ENCODE peak calls at places on chromosomes 7 and 10, in seven cellular contexts. W, E, C, U, G, K and L are unnamed samples.

GRCh38 chr7:77570330-77571011 is 33.4 kb downstream of the PTPN12 start:
- DNase-seq in U (no peak), W (peak; percentile 2), K (no peak), G (peak; percentile 66), E (no peak), C (peak; percentile 79), L (peak; percentile 44)

GRCh38 chr10:22340362-22341189 is 4.7 kb upstream of the SPAG6 start:
- DNase-seq in W (peak; percentile 55), G (peak; percentile 52), U (peak; percentile 72), C (peak; percentile 41), K (peak; percentile 76), E (peak; percentile 57), L (no peak)

GRCh38 chr10:45419673-45420020 is 45.6 kb downstream of the ALOX5 start:
- DNase-seq in W (no peak), C (no peak), K (no peak), E (no peak), G (no peak), U (no peak), L (no peak)

GRCh38 chr7:131653418-131654248 is 97.2 kb upstream of the PODXL start:
- DNase-seq in U (no peak), C (no peak), K (no peak), G (no peak), E (no peak), W (no peak), L (no peak)

GRCh38 chr10:129937351-129937751 is 26.7 kb downstream of the EBF3 start:
- DNase-seq in K (no peak), U (no peak), W (no peak), E (peak; percentile 20), C (no peak), G (no peak), L (no peak)

GRCh38 chr10:73968101-73968515 is 29.8 kb upstream of the VCL start:
- DNase-seq in G (no peak), E (no peak), W (no peak), K (no peak), U (no peak), C (peak; percentile 34), L (no peak)

GRCh38 chr7:37234928-37235327 is 213.7 kb downstream of the ELMO1 start:
- DNase-seq in C (peak; percentile 15), W (no peak), K (peak; percentile 8), E (no peak), U (no peak), G (no peak), L (no peak)

GRCh38 chr7:23542752-23543151 is 11.0 kb upstream of the TRA2A start:
- DNase-seq in E (no peak), U (no peak), K (no peak), C (no peak), G (no peak), W (no peak), L (no peak)

GRCh38 chr7:55177068-55177530 is 158.3 kb downstream of the EGFR start:
- DNase-seq in C (no peak), E (no peak), K (no peak), G (no peak), U (no peak), W (no peak), L (no peak)

GRCh38 chr7:142321391-142321790 is 63.5 kb upstream of the PRSS58 start:
- DNase-seq in U (no peak), G (no peak), C (no peak), E (no peak), K (no peak), W (no peak), L (no peak)

GRCh38 chr7:142327555-142327954 is 69.7 kb upstream of the PRSS58 start:
- DNase-seq in K (no peak), U (no peak), C (no peak), W (no peak), G (no peak), E (no peak), L (no peak)

GRCh38 chr7:142319970-142320369 is 62.1 kb upstream of the PRSS58 start:
- DNase-seq in G (no peak), E (no peak), K (no peak), W (no peak), U (no peak), C (no peak), L (no peak)

GRCh38 chr7:142320883-142321282 is 63.0 kb upstream of the PRSS58 start:
- DNase-seq in K (no peak), C (no peak), U (no peak), W (no peak), E (no peak), G (no peak), L (no peak)

DNA sequence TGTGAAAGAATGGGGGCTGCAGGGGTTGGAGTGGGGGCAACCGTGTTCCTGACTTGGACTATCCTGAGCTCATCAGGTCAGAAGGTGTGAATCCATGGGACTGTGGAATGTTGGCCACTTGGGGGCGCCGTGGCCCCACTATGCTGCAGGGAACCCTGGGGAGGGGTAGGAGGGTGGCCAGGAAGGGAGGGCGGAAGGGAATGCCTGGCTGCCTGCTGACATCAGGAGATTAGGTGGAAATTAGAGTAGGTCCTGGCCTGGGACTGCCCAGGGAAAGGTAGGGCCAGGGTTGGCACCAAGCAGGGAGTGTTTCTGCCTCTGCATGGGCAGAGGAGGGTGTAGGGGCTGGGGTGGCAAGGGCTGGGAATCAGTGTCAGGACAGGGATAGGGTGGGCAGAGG is 65.8 kb upstream of the PRSS58 start:
- DNase-seq in K (peak; percentile 36), U (peak; percentile 27), G (no peak), W (no peak), C (no peak), E (no peak), L (no peak)
- TF ChIP-seq CTCF in K (peak; percentile 79), U (peak; percentile 26), G (no peak), W (peak; percentile 12), C (no peak), E (no peak), L (peak; percentile 23)

GRCh38 chr7:1646957-1647891 is 22.9 kb upstream of the ELFN1 start:
- DNase-seq in E (no peak), K (no peak), W (no peak), G (no peak), U (peak; percentile 52), C (peak; percentile 49), L (no peak)
- H3K4me3 ChIP-seq in E (no peak overlapping the region), K (no peak overlapping the region), W (no peak overlapping the region), G (no peak overlapping the region), U (peak overlapping the region; percentile 44), C (no peak overlapping the region), L (no peak overlapping the region)

DNA sequence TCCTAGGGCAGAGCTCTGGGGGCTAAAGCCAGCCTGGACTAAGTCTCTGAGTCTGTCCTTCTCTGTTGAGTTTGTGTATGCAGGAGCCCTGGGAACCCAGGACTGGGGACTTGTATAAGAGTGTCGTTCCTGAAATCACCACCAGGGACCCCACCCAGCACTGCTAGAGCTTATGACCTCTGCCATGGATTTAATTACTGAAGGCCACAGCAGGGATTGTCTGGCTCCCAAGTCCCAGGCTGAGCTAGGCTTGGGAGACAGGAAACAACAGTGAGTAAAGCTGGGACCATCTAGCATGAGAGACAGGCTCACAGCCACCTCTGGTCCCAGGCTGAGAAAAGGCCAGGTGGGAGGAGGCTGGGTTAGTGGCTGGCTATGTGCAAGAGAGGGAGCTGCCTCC is 1.4 kb upstream of the TSPAN15 start:
- DNase-seq in E (peak; percentile 69), W (no peak), G (no peak), U (no peak), C (peak; percentile 46), K (peak; percentile 77), L (no peak)
- TF ChIP-seq CTCF in E (peak; percentile 71), W (peak; percentile 45), G (peak; percentile 47), U (peak; percentile 63), C (peak; percentile 50), K (peak; percentile 74), L (peak; percentile 22)

DNA sequence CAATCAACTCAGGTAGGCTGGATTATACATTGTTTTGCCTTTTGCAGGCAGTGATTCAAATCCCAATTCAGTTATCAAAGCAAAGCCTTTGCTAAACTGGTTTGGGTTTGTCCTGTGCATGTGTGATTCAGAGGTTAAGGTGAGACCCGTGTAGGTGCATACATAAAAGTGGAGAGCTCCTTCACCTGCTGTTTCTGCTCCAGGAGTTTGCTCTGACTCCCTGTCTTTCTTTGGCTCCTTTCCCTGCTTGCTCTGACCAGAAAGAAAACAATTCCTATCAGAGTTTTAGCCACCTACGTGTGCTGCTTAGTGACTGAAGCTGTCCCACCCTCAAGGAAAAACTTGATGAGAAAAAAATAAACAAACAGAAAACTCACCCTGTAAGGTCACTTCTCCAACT is 101.1 kb downstream of the TPST1 start:
- DNase-seq in W (no peak), G (no peak), C (no peak), U (no peak), E (peak; percentile 51), K (peak; percentile 45), L (no peak)
- H3K4me3 ChIP-seq in W (no peak overlapping the region), G (no peak overlapping the region), C (no peak overlapping the region), U (no peak overlapping the region), E (peak overlapping the region; percentile 12), K (no peak overlapping the region), L (no peak overlapping the region)

DNA sequence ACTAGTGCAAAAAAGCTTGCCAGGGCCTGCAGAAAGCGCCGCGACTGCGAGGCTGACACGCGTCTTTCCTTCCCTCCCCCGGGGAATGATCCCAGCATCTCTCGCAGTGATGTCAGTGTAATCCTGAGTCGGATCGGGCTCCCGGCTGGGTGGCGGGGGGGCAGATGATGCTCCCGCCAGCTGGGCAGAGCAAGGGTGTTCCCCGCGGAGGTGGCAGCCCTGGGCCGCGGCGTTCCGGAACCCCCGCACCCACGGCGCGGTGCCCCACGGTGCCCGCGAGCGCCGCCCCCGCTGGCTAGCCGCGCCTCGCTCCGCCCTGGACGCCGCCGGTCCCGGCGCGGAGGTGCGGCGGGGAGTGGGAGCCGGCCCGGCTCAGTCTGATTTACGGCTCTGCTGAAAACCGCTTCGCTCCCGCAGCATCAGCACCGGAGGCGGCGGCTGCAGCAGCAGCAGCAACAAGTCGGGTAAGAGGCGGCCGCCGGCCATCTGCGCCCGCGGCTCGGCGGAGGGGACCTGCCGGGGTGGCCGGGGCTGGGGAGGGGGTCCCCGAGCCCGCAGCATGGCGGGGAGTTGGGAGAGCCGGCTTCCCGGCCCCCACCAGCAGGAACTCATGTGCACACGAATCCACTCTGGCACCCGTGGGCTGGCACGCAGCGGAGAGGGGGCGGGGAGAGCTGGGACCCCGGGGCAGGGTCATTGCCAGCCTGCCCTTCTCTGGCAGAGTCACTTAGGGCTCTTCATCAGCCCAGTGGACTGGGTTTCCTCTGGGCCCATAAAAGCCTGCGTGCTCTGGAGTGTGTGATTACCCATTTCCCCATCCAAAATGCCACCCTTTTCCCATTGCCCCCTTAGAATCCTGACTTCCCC is at the start of gene ZNF365:
- DNase-seq in E (no peak), G (no peak), K (peak; percentile 8), U (peak; percentile 17), C (peak; percentile 21), W (no peak), L (no peak)
- TF ChIP-seq CTCF in E (no peak), G (no peak), K (no peak), U (no peak), C (no peak), W (no peak), L (no peak)

GRCh38 chr7:106756884-106757283 is 95.9 kb upstream of the CCDC71L start:
- DNase-seq in E (no peak), W (no peak), K (no peak), U (no peak), C (no peak), G (no peak), L (no peak)
- H3K4me3 ChIP-seq in E (no peak overlapping the region), W (no peak overlapping the region), K (no peak overlapping the region), U (no peak overlapping the region), C (no peak overlapping the region), G (no peak overlapping the region), L (no peak overlapping the region)

GRCh38 chr7:963236-964078 is 9.0 kb upstream of the ADAP1 start:
- DNase-seq in U (no peak), G (no peak), W (no peak), C (no peak), K (no peak), E (no peak), L (no peak)
- TF ChIP-seq CTCF in U (no peak), G (no peak), W (no peak), C (no peak), K (no peak), E (no peak), L (no peak)

GRCh38 chr10:61992683-61993629 is 91.5 kb downstream of the ARID5B start:
- DNase-seq in G (peak; percentile 90), E (peak; percentile 52), C (peak; percentile 98), U (no peak), K (no peak), W (peak; percentile 41), L (peak; percentile 75)
- H3K4me3 ChIP-seq in G (no peak overlapping the region), E (peak overlapping the region; percentile 1), C (peak overlapping the region; percentile 41), U (peak overlapping the region; percentile 46), K (no peak overlapping the region), W (peak overlapping the region; percentile 2), L (no peak overlapping the region)